ENCODE peak calls at places on chromosomes 16 and 17, in five cellular contexts. R is GM12878, Q is GM12891, V is SK-N-SH, L is K562. U is an unnamed sample.

GRCh38 chr17:20073056-20073979 is 64.2 kb downstream of the SPECC1 start:
- DNase-seq in R (no peak), Q (no peak), V (no peak), L (peak), U (no peak)

GRCh38 chr16:8568231-8568617 is 22.1 kb downstream of the TMEM114 start:
- DNase-seq in R (no peak), Q (no peak), V (no peak), L (peak), U (no peak)

GRCh38 chr16:53626161-53626560 is 77.5 kb downstream of the RPGRIP1L start:
- DNase-seq in R (no peak), Q (no peak), V (no peak), L (no peak), U (no peak)

GRCh38 chr17:64784353-64784798 is 122.3 kb upstream of the SMURF2 start:
- DNase-seq in R (no peak), Q (no peak), V (no peak), L (no peak), U (no peak)

GRCh38 chr17:69506489-69506888 is 92.0 kb downstream of the MAP2K6 start:
- DNase-seq in R (no peak), Q (no peak), V (no peak), L (no peak), U (no peak)

GRCh38 chr17:40598021-40598927 is 33.0 kb upstream of the CCR7 start:
- DNase-seq in R (no peak), Q (no peak), V (no peak), L (no peak), U (no peak)

GRCh38 chr16:48385272-48385953 is at the start of gene SIAH1:
- DNase-seq in R (no peak), Q (peak), V (peak), L (peak), U (peak)

GRCh38 chr17:48103379-48103715 is 2.1 kb upstream of the CBX1 start:
- DNase-seq in R (no peak), Q (no peak), V (no peak), L (no peak), U (no peak)

GRCh38 chr16:53041196-53041977 is 11.3 kb downstream of the CHD9NB start:
- DNase-seq in R (no peak), Q (no peak), V (no peak), L (no peak), U (no peak)

GRCh38 chr16:31185339-31185738 is 5.4 kb downstream of the FUS start:
- DNase-seq in R (no peak), Q (no peak), V (no peak), L (no peak), U (no peak)

GRCh38 chr16:3787924-3788661 is 70.8 kb upstream of the TRAP1 start:
- DNase-seq in R (peak), Q (no peak), V (no peak), L (no peak), U (peak)

GRCh38 chr17:36921131-36921851 is 16.0 kb upstream of the LHX1 start:
- DNase-seq in R (no peak), Q (no peak), V (no peak), L (peak), U (no peak)

DNA sequence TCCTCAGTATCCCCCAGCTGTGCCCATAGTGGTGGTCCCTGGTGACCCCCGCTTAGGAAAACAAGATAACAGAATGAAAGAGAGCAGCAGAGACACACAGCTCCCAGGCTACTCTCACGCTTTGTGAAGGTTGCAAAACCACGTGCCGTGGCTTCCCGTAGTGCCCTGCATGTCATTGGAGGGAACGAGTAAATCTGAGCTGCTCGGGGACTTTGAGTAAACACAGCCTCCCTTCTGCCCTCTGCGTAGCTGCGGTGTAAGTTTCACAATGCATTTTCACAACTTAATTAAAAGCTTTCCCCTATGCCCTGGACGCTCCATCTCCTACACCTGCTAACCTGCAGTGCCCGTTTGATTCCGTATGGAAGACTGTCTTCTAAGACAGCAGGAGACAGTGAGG is 116.2 kb upstream of the RCVRN start:
- DNase-seq in R (no peak), Q (no peak), V (no peak), L (no peak), U (no peak)
- TF ChIP-seq POLR2AphosphoS5 in R (no peak), Q (no peak), V (no peak), L (no peak), U (no peak)

GRCh38 chr17:67619555-67619954 is 98.2 kb upstream of the NOL11 start:
- DNase-seq in R (no peak), Q (no peak), V (no peak), L (no peak), U (no peak)
- TF ChIP-seq TAF1 in R (no peak), Q (no peak), V (no peak), L (no peak), U (no peak)

DNA sequence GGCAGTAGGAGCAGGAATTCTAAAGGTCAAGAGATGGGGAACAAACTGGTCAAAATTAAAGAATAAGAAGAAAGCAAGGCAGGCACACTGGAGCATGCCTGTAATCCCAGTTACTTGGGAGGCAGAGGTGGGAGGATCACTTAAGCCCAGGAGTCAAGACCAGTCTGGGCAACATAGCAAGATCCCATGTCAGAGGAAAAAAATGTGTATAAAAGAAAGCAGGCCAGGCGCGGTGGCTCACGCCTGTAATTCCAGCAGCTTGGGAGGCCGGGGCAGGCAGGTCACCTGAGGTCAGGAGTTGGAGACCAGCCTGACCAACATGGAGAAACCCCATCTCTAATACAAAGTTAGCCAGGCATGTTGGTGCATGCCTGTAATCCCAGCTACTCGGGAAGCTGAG is 43.9 kb downstream of the ZNF207 start:
- DNase-seq in R (no peak), Q (no peak), V (no peak), L (no peak), U (no peak)
- TF ChIP-seq POLR2AphosphoS5 in R (no peak), Q (no peak), V (no peak), L (no peak), U (no peak)

GRCh38 chr17:75823257-75824041 is 20.8 kb downstream of the UNC13D start:
- DNase-seq in R (no peak), Q (no peak), V (no peak), L (no peak), U (no peak)

GRCh38 chr17:75821552-75821951 is 22.7 kb downstream of the UNC13D start:
- DNase-seq in R (no peak), Q (no peak), V (peak), L (no peak), U (no peak)

GRCh38 chr17:75822800-75823166 is 21.4 kb downstream of the UNC13D start:
- DNase-seq in R (no peak), Q (no peak), V (no peak), L (no peak), U (no peak)

GRCh38 chr17:75820411-75821080 is 23.7 kb downstream of the UNC13D start:
- DNase-seq in R (no peak), Q (no peak), V (peak), L (no peak), U (no peak)

GRCh38 chr17:75822119-75822799 is 21.9 kb downstream of the UNC13D start:
- DNase-seq in R (no peak), Q (no peak), V (peak), L (no peak), U (no peak)
- TF ChIP-seq TAF1 in R (no peak), Q (no peak), V (no peak), L (no peak), U (no peak)

GRCh38 chr17:6558932-6559752 is 2.8 kb upstream of the PITPNM3 start:
- DNase-seq in R (no peak), Q (no peak), V (no peak), L (no peak), U (no peak)

GRCh38 chr17:6560496-6560895 is 4.1 kb upstream of the PITPNM3 start:
- DNase-seq in R (no peak), Q (no peak), V (no peak), L (no peak), U (no peak)

GRCh38 chr17:6561446-6561845 is 5.1 kb upstream of the PITPNM3 start:
- DNase-seq in R (no peak), Q (no peak), V (no peak), L (no peak), U (no peak)

GRCh38 chr17:6558276-6558675 is 1.9 kb upstream of the PITPNM3 start:
- DNase-seq in R (no peak), Q (no peak), V (no peak), L (no peak), U (no peak)

GRCh38 chr17:6559753-6560215 is 3.4 kb upstream of the PITPNM3 start:
- DNase-seq in R (no peak), Q (no peak), V (no peak), L (no peak), U (no peak)
- TF ChIP-seq POLR2AphosphoS5 in R (no peak), Q (no peak), V (no peak), L (no peak), U (no peak)

GRCh38 chr16:19698480-19699465 is 19.3 kb downstream of the KNOP1 start:
- DNase-seq in R (no peak), Q (no peak), V (no peak), L (no peak), U (no peak)

GRCh38 chr16:19699472-19699871 is 18.6 kb downstream of the KNOP1 start:
- DNase-seq in R (no peak), Q (no peak), V (no peak), L (no peak), U (no peak)

GRCh38 chr16:19697756-19698318 is 20.2 kb downstream of the KNOP1 start:
- DNase-seq in R (no peak), Q (no peak), V (no peak), L (no peak), U (no peak)

GRCh38 chr16:19701091-19701490 is 16.9 kb downstream of the KNOP1 start:
- DNase-seq in R (no peak), Q (no peak), V (no peak), L (no peak), U (no peak)

GRCh38 chr16:19700319-19700781 is 17.7 kb downstream of the KNOP1 start:
- DNase-seq in R (no peak), Q (no peak), V (no peak), L (no peak), U (no peak)
- TF ChIP-seq TAF1 in R (no peak), Q (no peak), V (no peak), L (no peak), U (no peak)

GRCh38 chr17:29155235-29155965 is 24.8 kb downstream of the MYO18A start:
- DNase-seq in R (no peak), Q (no peak), V (peak), L (peak), U (no peak)
- TF ChIP-seq POLR2AphosphoS5 in R (no peak), Q (no peak), V (no peak), L (no peak), U (no peak)

GRCh38 chr17:28928061-28928460 is 23.3 kb downstream of the PHF12 start:
- DNase-seq in R (no peak), Q (no peak), V (no peak), L (peak), U (no peak)

GRCh38 chr17:28926786-28927185 is 23.9 kb upstream of the DHRS13 start:
- DNase-seq in R (no peak), Q (no peak), V (no peak), L (peak), U (no peak)

GRCh38 chr17:28929769-28930168 is 21.5 kb downstream of the PHF12 start:
- DNase-seq in R (no peak), Q (no peak), V (peak), L (no peak), U (no peak)

GRCh38 chr17:28926366-28926765 is 23.5 kb upstream of the DHRS13 start:
- DNase-seq in R (no peak), Q (no peak), V (no peak), L (no peak), U (no peak)

GRCh38 chr17:28925912-28926365 is 23.1 kb upstream of the DHRS13 start:
- DNase-seq in R (peak), Q (no peak), V (no peak), L (peak), U (no peak)
- TF ChIP-seq TAF1 in R (no peak), Q (no peak), V (no peak), L (no peak), U (no peak)

GRCh38 chr16:51427081-51427480 is 276.0 kb upstream of the SALL1 start:
- DNase-seq in R (no peak), Q (no peak), V (no peak), L (no peak), U (no peak)

GRCh38 chr16:51429041-51429440 is 278.0 kb upstream of the SALL1 start:
- DNase-seq in R (no peak), Q (no peak), V (no peak), L (no peak), U (no peak)

GRCh38 chr16:51431517-51432241 is 280.6 kb upstream of the SALL1 start:
- DNase-seq in R (no peak), Q (no peak), V (peak), L (no peak), U (no peak)

GRCh38 chr16:51433597-51433996 is 282.5 kb upstream of the SALL1 start:
- DNase-seq in R (no peak), Q (no peak), V (no peak), L (no peak), U (no peak)

DNA sequence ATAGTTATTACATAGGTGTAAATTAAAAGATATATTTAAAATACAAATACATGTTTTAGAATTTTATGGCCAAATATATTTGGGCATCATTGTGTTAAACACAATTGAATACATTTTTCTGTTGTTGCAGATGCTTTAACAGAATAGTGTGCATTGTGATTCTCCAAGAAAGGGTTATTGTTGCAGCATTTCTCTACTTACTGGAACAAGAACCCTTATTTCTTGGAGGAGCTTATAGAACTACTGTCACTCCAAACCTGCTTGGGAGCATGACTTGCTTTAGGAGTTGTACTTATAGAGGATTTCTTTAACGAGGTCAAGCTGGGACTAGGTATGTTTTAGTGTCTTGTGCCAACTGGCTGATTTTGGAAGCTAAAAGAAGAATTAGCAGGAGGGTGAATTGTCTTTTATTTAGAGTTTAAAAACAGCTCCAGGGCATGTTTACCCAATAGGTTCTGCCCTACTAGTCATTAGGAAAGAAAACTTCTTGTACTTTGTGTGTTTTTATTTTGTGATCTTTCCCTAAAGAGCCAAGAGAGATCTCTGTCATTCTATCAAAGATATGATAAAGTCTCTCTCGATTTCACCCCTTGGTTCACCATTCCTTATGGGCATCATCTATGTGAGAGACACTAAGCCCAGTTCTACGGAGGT is 279.8 kb upstream of the SALL1 start:
- DNase-seq in R (no peak), Q (no peak), V (no peak), L (no peak), U (no peak)
- TF ChIP-seq POLR2AphosphoS5 in R (no peak), Q (no peak), V (no peak), L (no peak), U (no peak)